ENCODE peak calls at places on chromosomes 4 and X, in six cellular contexts. D is hepatocyte, U is HCT116, E is PC-3, H is HepG2, Y is GM23248. W is an unnamed sample.
A peak's percentile ranks its signal among the peaks of the same experiment; 100 is the strongest.

GRCh38 chr4:157048248-157048647 is 27.7 kb upstream of the GLRB start:
- DNase-seq in D (peak; percentile 39), U (no peak), E (no peak), H (no peak), Y (peak; percentile 85), W (no peak)

GRCh38 chr4:160026720-160027119 is 923.8 kb downstream of the RAPGEF2 start:
- DNase-seq in D (peak; percentile 46), U (peak; percentile 39), E (peak; percentile 61), H (no peak), Y (no peak), W (peak; percentile 89)

GRCh38 chr4:183097251-183098079 is 1.6 kb upstream of the WWC2 start:
- DNase-seq in D (no peak), U (no peak), E (no peak), H (no peak), Y (peak; percentile 53), W (no peak)

GRCh38 chr4:67521506-67521905 is 23.8 kb downstream of the CENPC start:
- DNase-seq in D (no peak), U (no peak), E (no peak), H (no peak), Y (no peak), W (no peak)

GRCh38 chr4:121252224-121252806 is 88.2 kb upstream of the TNIP3 start:
- DNase-seq in D (peak; percentile 82), U (peak; percentile 48), E (peak; percentile 75), H (peak; percentile 51), Y (peak; percentile 76), W (peak; percentile 55)

GRCh38 chr4:177484613-177485021 is 42.4 kb upstream of the AGA start:
- DNase-seq in D (no peak), U (peak; percentile 23), E (peak; percentile 59), H (peak; percentile 17), Y (peak; percentile 91), W (peak; percentile 95)

GRCh38 chr4:103136671-103137445 is 37.2 kb upstream of the BDH2 start:
- DNase-seq in D (no peak), U (no peak), E (no peak), H (no peak), Y (no peak), W (no peak)

GRCh38 chr4:183124228-183124627 is 25.2 kb downstream of the WWC2 start:
- DNase-seq in D (no peak), U (no peak), E (no peak), H (no peak), Y (peak; percentile 38), W (no peak)

GRCh38 chr4:101853691-101854090 is 63.2 kb downstream of the BANK1 start:
- DNase-seq in D (no peak), U (no peak), E (no peak), H (no peak), Y (peak; percentile 41), W (no peak)

GRCh38 chr4:37951465-37952352 is 8.5 kb upstream of the PTTG2 start:
- DNase-seq in D (no peak), U (no peak), E (peak; percentile 8), H (peak; percentile 54), Y (no peak), W (no peak)

GRCh38 chr4:149549911-149550310 is 265.7 kb downstream of the IQCM start:
- DNase-seq in D (peak; percentile 35), U (no peak), E (peak; percentile 22), H (no peak), Y (no peak), W (no peak)

DNA sequence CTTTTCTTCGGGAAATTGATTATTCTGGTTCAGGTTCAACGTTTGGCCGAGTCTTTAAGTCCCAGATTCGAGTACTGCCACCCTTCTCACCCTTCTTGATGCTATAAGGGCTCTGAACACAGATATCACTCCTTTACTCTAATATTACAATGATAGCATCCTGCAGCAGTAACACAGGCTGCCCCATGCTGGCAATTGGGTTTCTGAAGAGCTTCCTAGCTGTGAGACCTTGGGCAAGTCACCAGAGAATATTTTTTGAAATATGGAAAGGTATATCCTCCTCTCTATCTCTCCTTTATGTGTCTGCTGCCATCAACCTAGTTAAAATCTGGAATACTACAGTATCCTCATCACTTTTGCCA is 297 bp upstream of the MTMR8 start:
- DNase-seq in D (no peak), U (no peak), E (no peak), H (no peak), Y (no peak), W (no peak)
- H3K4me3 ChIP-seq in D (no peak overlapping the region), U (peak overlapping the region; percentile 54), E (peak overlapping the region; percentile 68), H (no peak overlapping the region), Y (no peak overlapping the region), W (peak overlapping the region; percentile 67)

DNA sequence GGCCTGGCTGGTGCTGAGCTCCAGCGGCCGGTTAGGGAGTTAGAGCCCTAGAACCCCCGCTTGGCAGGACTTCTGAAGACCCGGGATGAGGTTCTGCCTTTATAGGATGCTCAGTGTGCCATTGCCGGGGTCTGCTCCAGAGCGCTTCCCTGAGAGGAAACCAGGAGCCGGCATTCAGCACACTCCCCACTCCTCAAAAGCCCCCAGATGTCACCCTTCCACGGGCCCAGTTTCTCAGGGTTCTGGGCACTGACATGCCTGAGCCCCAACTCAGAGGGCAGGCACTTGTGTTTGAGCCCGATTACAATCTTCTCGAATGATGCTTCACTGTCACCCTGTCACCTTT is 6.5 kb downstream of the NKX3-2 start:
- DNase-seq in D (no peak), U (no peak), E (no peak), H (no peak), Y (no peak), W (no peak)
- TF ChIP-seq EZH2 in D (no peak), U (no peak), E (no peak), H (no peak), Y (no peak), W (no peak)

GRCh38 chrX:115576676-115577075 is 15.7 kb downstream of the PLS3 start:
- DNase-seq in D (no peak), U (no peak), E (no peak), H (no peak), Y (no peak), W (no peak)
- H3K4me2 ChIP-seq in D (no peak overlapping the region), U (no peak overlapping the region), E (no peak overlapping the region), H (no peak overlapping the region), Y (no peak overlapping the region), W (no peak overlapping the region)

DNA sequence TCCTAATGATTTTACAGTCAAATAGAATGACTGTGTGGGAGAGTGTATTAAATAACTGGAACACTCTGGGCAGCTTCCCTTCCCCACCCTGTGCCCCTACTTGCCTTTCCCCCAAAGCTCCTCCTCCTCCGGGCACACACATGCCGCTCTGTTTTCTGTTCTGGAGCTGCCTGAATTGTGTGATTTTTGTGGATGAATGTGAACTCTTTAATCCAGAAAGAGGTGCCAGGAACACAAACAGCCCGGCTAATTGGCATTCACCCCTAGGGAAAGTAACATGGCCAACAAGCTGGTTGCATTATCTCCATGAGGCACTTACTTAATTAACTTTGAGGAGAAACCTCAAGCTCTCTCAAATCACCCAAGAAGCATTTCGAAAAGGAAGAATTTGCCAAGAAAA is 28.2 kb downstream of the FGF2 start:
- DNase-seq in D (no peak), U (no peak), E (no peak), H (no peak), Y (no peak), W (peak; percentile 39)
- H3K4me3 ChIP-seq in D (no peak overlapping the region), U (no peak overlapping the region), E (no peak overlapping the region), H (peak overlapping the region; percentile 25), Y (peak overlapping the region; percentile 40), W (peak overlapping the region; percentile 27)

DNA sequence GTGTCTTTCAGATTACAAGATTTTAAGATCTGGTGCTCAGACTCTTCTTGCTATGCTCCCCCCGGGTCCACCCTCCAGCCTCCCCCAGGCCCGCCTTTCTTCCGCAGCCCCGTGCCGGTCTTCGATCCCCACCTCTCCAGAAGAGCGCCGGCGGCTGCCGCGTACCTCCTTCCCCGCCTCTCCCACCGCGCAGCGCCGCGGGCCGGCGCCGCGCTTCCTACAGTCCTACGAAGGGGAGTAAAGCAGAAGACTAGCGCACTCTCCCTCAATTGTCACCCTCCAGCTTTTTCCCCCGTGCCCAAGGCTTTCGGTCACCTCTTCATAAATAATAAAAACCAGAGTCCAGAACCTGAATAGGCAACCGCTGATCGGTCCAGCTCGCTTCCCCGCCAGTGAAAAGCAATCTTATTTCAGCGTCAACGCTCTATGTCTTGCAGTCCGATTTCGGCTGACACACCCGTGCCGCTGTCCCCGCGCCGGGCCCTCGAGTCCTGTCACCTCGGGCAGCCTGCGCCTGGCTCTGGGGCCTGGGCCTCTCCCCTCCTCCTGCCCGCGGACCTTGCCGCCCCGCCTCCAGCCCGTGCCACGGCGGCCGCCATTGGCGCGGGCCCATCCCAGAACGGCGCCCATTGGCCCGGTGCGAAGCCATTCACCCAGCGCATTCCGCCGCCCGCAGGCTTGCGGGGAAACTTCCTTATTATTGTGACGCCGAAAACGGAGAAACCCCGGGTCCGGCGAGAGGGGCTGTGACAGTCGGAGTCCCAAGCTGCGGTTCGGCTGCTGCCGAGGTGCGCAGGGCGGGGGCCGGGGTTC is at the start of gene HERC3:
- DNase-seq in D (peak; percentile 95), U (peak; percentile 59), E (peak; percentile 83), H (peak; percentile 67), Y (peak; percentile 95), W (peak; percentile 87)
- TF ChIP-seq EZH2 in D (no peak), U (no peak), E (no peak), H (no peak), Y (no peak), W (no peak)

DNA sequence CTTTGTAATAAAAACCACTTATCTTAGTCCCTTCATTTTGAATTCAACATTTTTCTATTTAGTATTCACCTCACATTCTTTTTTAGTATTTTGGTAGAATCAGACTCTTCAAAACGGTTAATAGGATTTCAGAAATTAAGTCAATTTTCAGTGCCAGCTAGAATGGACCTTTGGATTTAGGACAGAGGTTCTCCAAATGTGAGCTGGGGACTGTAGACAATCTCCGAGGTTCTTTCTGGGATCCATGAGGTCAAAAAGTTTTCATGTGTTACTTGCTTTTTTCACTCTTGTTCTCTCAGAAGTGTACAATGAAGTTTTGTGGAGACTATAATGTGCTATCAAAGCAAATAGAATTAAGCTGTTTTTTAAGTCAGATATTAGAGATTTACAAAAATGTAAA is 2.3 kb upstream of the UGDH start:
- DNase-seq in D (no peak), U (no peak), E (no peak), H (no peak), Y (no peak), W (no peak)
- H3K4me2 ChIP-seq in D (peak overlapping the region; percentile 74), U (no peak overlapping the region), E (peak overlapping the region; percentile 96), H (peak overlapping the region; percentile 80), Y (peak overlapping the region; percentile 91), W (no peak overlapping the region)

GRCh38 chr4:39043058-39043696 is 11.0 kb upstream of the TMEM156 start:
- DNase-seq in D (peak; percentile 36), U (no peak), E (peak; percentile 85), H (peak; percentile 94), Y (no peak), W (peak; percentile 28)
- H3K4me3 ChIP-seq in D (no peak overlapping the region), U (no peak overlapping the region), E (peak overlapping the region; percentile 88), H (peak overlapping the region; percentile 72), Y (no peak overlapping the region), W (no peak overlapping the region)

GRCh38 chr4:115121351-115122043 is 8.1 kb upstream of the NDST4 start:
- DNase-seq in D (no peak), U (no peak), E (no peak), H (no peak), Y (no peak), W (no peak)
- TF ChIP-seq EZH2 in D (no peak), U (no peak), E (no peak), H (no peak), Y (no peak), W (no peak)

DNA sequence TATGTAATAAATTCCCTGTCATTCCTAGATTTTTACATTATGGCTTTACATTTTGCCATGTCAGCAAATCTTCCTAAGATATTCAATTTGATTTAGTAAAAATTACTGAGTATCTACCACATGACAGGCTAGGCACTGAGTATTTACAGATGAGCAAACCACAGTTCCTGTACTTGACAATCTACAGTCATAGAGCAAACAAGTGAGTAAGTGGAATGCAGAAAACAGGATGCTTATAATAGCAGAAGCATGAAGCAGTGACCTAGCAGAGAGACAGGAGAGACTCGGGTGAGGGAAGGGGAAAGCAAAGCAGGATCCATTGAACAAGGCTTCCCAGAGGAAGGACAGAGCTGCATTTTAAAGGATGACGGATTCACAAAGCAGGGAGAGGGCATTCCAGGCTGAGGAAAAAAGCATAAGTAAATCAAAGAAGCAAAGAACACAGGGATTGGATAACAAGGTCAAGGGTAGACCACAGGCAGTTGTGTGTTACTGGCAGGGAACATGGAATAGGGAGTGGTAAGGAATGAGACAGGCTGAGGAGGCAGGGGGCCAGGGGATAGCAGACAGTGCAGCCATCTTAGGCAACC is 124.7 kb upstream of the C1QTNF7 start:
- DNase-seq in D (peak; percentile 26), U (no peak), E (peak; percentile 82), H (peak; percentile 64), Y (peak; percentile 89), W (peak; percentile 40)
- H3K4me2 ChIP-seq in D (no peak overlapping the region), U (no peak overlapping the region), E (peak overlapping the region; percentile 50), H (no peak overlapping the region), Y (peak overlapping the region; percentile 63), W (no peak overlapping the region)

W was measured in mammary epithelial cell.